ENCODE peak calls at places on chromosome X, in seven cellular contexts. C is HFF-Myc; K is CD8-positive, alpha-beta T cell; D is BJ; Q is HCT116; Z is astrocyte of the spinal cord; R is left ventricle myocardium inferior. P is an unnamed sample.

GRCh38 chrX:43618376-43619205 is 37.5 kb upstream of the MAOA start:
- DNase-seq in C (no peak), K (no peak), D (no peak), Q (no peak), Z (no peak), R (no peak), P (no peak)

GRCh38 chrX:134172588-134173259 is 64.3 kb upstream of the CCDC160 start:
- DNase-seq in C (no peak), K (peak; percentile 18), D (no peak), Q (no peak), Z (peak; percentile 23), R (peak; percentile 22), P (peak; percentile 0)

GRCh38 chrX:31070057-31070468 is 1.8 kb downstream of the FTHL17 start:
- DNase-seq in C (no peak), K (no peak), D (no peak), Q (no peak), Z (no peak), R (no peak), P (no peak)

GRCh38 chrX:118350221-118350620 is 4.3 kb downstream of the WDR44 start:
- DNase-seq in C (no peak), K (no peak), D (no peak), Q (no peak), Z (no peak), R (no peak), P (peak; percentile 56)

GRCh38 chrX:151723156-151723760 is 7.4 kb downstream of the FATE1 start:
- DNase-seq in C (no peak), K (no peak), D (no peak), Q (no peak), Z (no peak), R (no peak), P (no peak)

GRCh38 chrX:47184486-47184885 is 9.1 kb upstream of the UBA1 start:
- DNase-seq in C (no peak), K (no peak), D (no peak), Q (no peak), Z (no peak), R (no peak), P (no peak)

GRCh38 chrX:46326161-46326560 is 219.1 kb downstream of the ZNF674 start:
- DNase-seq in C (no peak), K (no peak), D (no peak), Q (no peak), Z (peak; percentile 31), R (no peak), P (peak; percentile 38)

GRCh38 chrX:34880656-34881055 is 61.9 kb upstream of the FAM47B start:
- DNase-seq in C (no peak), K (no peak), D (peak; percentile 61), Q (no peak), Z (peak; percentile 66), R (no peak), P (no peak)

GRCh38 chrX:44922980-44923379 is 50.0 kb downstream of the KDM6A start:
- DNase-seq in C (no peak), K (no peak), D (no peak), Q (no peak), Z (no peak), R (no peak), P (no peak)

GRCh38 chrX:96771500-96771899 is 86.9 kb downstream of the DIAPH2 start:
- DNase-seq in C (no peak), K (no peak), D (no peak), Q (no peak), Z (no peak), R (no peak), P (no peak)

GRCh38 chrX:67732864-67733263 is 189.0 kb downstream of the AR start:
- DNase-seq in C (no peak), K (no peak), D (no peak), Q (no peak), Z (no peak), R (no peak), P (no peak)

GRCh38 chrX:17637235-17637634 is 100.1 kb upstream of the SCML1 start:
- DNase-seq in C (no peak), K (no peak), D (no peak), Q (no peak), Z (no peak), R (no peak), P (no peak)

GRCh38 chrX:72003811-72004750 is 93.4 kb downstream of the NHSL2 start:
- DNase-seq in C (peak; percentile 70), K (no peak), D (peak; percentile 27), Q (peak; percentile 40), Z (peak; percentile 56), R (peak; percentile 35), P (peak; percentile 17)

GRCh38 chrX:130082244-130083106 is 27.8 kb downstream of the ELF4 start:
- DNase-seq in C (no peak), K (peak; percentile 40), D (no peak), Q (no peak), Z (no peak), R (peak; percentile 29), P (peak; percentile 55)

GRCh38 chrX:154051210-154051810 is 31.6 kb upstream of the IRAK1 start:
- DNase-seq in C (no peak), K (peak; percentile 47), D (no peak), Q (peak; percentile 3), Z (peak; percentile 61), R (peak; percentile 60), P (peak; percentile 73)

GRCh38 chrX:44619039-44619438 is 76.4 kb upstream of the FUNDC1 start:
- DNase-seq in C (no peak), K (no peak), D (no peak), Q (no peak), Z (no peak), R (no peak), P (no peak)

GRCh38 chrX:115330498-115331138 is 41.1 kb downstream of the LUZP4 start:
- DNase-seq in C (no peak), K (no peak), D (no peak), Q (peak; percentile 44), Z (peak; percentile 70), R (no peak), P (peak; percentile 77)

GRCh38 chrX:7159132-7159861 is 11.3 kb upstream of the PUDP start:
- DNase-seq in C (no peak), K (no peak), D (no peak), Q (no peak), Z (peak; percentile 21), R (no peak), P (no peak)

GRCh38 chrX:13369541-13370140 is 49.8 kb upstream of the ATXN3L start:
- DNase-seq in C (no peak), K (no peak), D (no peak), Q (no peak), Z (no peak), R (no peak), P (no peak)

GRCh38 chrX:155577682-155578081 is 35.1 kb downstream of the TMLHE start:
- DNase-seq in C (no peak), K (no peak), D (no peak), Q (no peak), Z (no peak), R (no peak), P (no peak)

DNA sequence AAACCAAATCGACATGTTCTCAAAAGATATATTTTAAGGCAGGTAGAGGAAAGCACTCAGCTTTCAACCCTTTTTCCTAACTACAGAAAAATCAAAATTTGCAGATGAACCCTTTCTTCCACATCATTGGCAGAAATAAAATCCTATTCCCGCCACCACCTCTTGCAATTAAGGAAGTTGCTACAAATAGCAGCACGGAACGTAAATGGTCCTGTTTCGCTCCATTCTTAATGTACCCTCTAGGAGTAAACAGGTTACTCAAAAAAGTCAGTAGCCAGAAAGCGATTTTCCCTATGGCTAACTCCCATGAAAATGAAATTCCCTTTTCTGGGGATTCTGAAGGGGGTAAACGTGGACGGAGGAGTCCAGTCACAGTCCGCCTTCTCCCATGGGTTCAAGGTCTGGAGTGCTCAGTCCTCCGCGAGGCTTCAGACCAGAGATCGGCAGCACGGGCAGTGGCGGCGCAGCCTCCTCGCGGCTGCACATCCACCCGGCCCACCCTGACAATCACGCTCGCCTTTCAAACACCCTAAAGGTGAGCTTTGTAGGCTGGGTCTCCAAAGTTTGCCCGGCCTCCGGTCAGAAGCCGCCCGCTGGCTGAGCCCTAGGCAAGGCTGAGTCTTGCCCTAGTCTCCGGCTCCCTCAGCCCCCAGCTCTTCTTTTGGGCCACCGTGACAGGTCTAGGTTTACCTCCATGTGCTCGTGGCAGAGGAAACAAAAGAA is 1.8 kb downstream of the ATP11C start:
- DNase-seq in C (no peak), K (no peak), D (no peak), Q (no peak), Z (no peak), R (peak; percentile 12), P (peak; percentile 11)
- H3K4me3 ChIP-seq in C (peak overlapping the region; percentile 63), K (peak overlapping the region; percentile 86), D (peak overlapping the region; percentile 73), Q (peak overlapping the region; percentile 66), Z (peak overlapping the region; percentile 71), R (peak overlapping the region; percentile 83), P (peak overlapping the region; percentile 72)

GRCh38 chrX:8815460-8816065 is 14.4 kb upstream of the FAM9A start:
- DNase-seq in C (peak; percentile 12), K (no peak), D (no peak), Q (peak; percentile 2), Z (peak; percentile 37), R (no peak), P (peak; percentile 30)

GRCh38 chrX:8823698-8824097 is 22.5 kb upstream of the FAM9A start:
- DNase-seq in C (no peak), K (no peak), D (no peak), Q (no peak), Z (no peak), R (no peak), P (no peak)

DNA sequence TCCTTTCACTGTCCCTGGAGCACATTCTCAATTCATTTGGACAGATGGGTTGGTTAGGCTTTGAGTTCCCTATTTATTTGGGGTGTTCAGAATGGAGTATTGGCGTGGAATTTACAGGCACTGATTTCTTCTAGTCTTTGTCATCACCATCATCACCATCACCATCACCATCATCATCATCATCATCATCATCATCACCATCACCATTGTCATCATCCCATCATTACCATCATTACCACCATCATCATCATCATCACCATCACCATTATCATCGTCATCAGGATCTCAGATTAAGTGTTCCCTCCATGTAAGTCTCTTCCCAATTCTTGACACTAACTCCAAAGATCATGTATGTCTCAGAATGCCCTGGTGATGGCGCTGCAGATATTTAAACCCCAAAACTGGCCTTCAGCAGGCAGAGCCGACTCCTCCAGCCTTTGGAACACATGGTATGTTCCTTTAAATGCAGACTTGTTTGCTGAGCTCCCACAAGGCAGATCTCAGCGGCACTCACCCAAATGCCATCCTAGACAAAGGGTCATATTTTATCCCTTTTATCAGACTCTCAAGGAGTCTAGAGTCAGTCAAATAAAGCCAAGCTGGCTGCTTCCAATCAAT is 19.8 kb upstream of the FAM9A start:
- DNase-seq in C (no peak), K (no peak), D (no peak), Q (no peak), Z (no peak), R (no peak), P (peak; percentile 32)
- TF ChIP-seq CTCF in C (no peak), K (no peak), D (peak; percentile 3), Q (no peak), Z (no peak), R (no peak), P (peak; percentile 32)

DNA sequence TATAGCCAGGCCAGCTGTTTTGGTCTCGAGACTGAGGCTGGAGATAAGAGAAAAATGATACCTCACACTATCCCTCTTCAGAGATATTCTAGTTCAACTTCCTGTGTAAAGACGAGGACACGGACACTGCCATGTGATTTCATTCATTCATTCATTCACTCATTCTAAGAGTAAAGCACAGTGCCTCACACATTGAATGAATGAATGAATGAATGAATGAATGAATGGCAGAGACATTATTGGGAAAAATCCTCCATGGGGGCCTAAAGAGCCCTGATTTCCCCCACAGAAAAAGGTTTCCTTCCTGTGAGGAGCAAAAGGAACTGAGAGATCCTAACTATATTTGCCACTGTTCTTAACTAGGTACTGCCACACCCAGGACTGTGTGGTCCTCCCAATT is 183.4 kb upstream of the MAP3K15 start:
- DNase-seq in C (no peak), K (no peak), D (no peak), Q (no peak), Z (no peak), R (no peak), P (no peak)
- H3K4me3 ChIP-seq in C (no peak overlapping the region), K (no peak overlapping the region), D (no peak overlapping the region), Q (no peak overlapping the region), Z (no peak overlapping the region), R (no peak overlapping the region), P (no peak overlapping the region)

GRCh38 chrX:25343060-25343459 is 327.3 kb upstream of the ARX start:
- DNase-seq in C (no peak), K (no peak), D (no peak), Q (no peak), Z (no peak), R (no peak), P (no peak)
- TF ChIP-seq CTCF in C (no peak), K (no peak), D (no peak), Q (peak; percentile 20), Z (no peak), R (no peak), P (no peak)